ENCODE peak calls at places on chromosome 19, in four cellular contexts. One of them, this sample, is unnamed.

GRCh38 chr19:29404951-29405727 is 120.7 kb upstream of the VSTM2B start:
- DNase-seq in IMR-90: no peak
- DNase-seq in cardiac muscle cell: peak
- DNase-seq in left lung: peak
- DNase-seq in this sample: no peak

GRCh38 chr19:3457531-3458228 is 22.6 kb downstream of the SMIM24 start:
- DNase-seq in left lung: no peak
- DNase-seq in cardiac muscle cell: no peak
- DNase-seq in IMR-90: no peak
- DNase-seq in this sample: no peak

GRCh38 chr19:52935434-52935833 is 12.2 kb upstream of the ZNF888 start:
- DNase-seq in left lung: no peak
- DNase-seq in IMR-90: peak
- DNase-seq in cardiac muscle cell: no peak
- DNase-seq in this sample: no peak

GRCh38 chr19:33740811-33741396 is 55.8 kb upstream of the KCTD15 start:
- DNase-seq in IMR-90: peak
- DNase-seq in left lung: no peak
- DNase-seq in cardiac muscle cell: peak
- DNase-seq in this sample: no peak

GRCh38 chr19:57321746-57322145 is 1.5 kb downstream of the ZNF543 start:
- DNase-seq in left lung: no peak
- DNase-seq in IMR-90: no peak
- DNase-seq in cardiac muscle cell: no peak
- DNase-seq in this sample: no peak

GRCh38 chr19:53147645-53148044 is 11.2 kb downstream of the ZNF347 start:
- DNase-seq in left lung: no peak
- DNase-seq in IMR-90: no peak
- DNase-seq in cardiac muscle cell: no peak
- DNase-seq in this sample: no peak

GRCh38 chr19:53467138-53467502 is 413 bp upstream of the ZNF813 start:
- DNase-seq in left lung: peak
- DNase-seq in IMR-90: no peak
- DNase-seq in cardiac muscle cell: no peak
- DNase-seq in this sample: peak

GRCh38 chr19:21084343-21084742 is 2.3 kb downstream of the ZNF714 start:
- DNase-seq in left lung: no peak
- DNase-seq in cardiac muscle cell: no peak
- DNase-seq in IMR-90: peak
- DNase-seq in this sample: no peak

GRCh38 chr19:11659612-11660011 is 62.3 kb downstream of the ZNF627 start:
- DNase-seq in IMR-90: peak
- DNase-seq in cardiac muscle cell: no peak
- DNase-seq in left lung: no peak
- DNase-seq in this sample: no peak

GRCh38 chr19:10010247-10010691 is at the start of gene COL5A3:
- DNase-seq in IMR-90: peak
- DNase-seq in left lung: no peak
- DNase-seq in cardiac muscle cell: no peak
- DNase-seq in this sample: no peak

GRCh38 chr19:17049711-17050280 is 23.2 kb upstream of the CPAMD8 start:
- DNase-seq in cardiac muscle cell: no peak
- DNase-seq in left lung: peak
- DNase-seq in IMR-90: peak
- DNase-seq in this sample: no peak

GRCh38 chr19:33240181-33240771 is 14.6 kb upstream of the SLC7A10 start:
- DNase-seq in left lung: no peak
- DNase-seq in cardiac muscle cell: no peak
- DNase-seq in IMR-90: no peak
- DNase-seq in this sample: no peak

GRCh38 chr19:15900504-15900903 is 2.6 kb upstream of the CYP4F2 start:
- DNase-seq in IMR-90: no peak
- DNase-seq in left lung: no peak
- DNase-seq in cardiac muscle cell: no peak
- DNase-seq in this sample: no peak

GRCh38 chr19:535017-535835 is 3.7 kb downstream of the CDC34 start:
- DNase-seq in cardiac muscle cell: no peak
- DNase-seq in IMR-90: no peak
- DNase-seq in left lung: no peak
- DNase-seq in this sample: no peak

DNA sequence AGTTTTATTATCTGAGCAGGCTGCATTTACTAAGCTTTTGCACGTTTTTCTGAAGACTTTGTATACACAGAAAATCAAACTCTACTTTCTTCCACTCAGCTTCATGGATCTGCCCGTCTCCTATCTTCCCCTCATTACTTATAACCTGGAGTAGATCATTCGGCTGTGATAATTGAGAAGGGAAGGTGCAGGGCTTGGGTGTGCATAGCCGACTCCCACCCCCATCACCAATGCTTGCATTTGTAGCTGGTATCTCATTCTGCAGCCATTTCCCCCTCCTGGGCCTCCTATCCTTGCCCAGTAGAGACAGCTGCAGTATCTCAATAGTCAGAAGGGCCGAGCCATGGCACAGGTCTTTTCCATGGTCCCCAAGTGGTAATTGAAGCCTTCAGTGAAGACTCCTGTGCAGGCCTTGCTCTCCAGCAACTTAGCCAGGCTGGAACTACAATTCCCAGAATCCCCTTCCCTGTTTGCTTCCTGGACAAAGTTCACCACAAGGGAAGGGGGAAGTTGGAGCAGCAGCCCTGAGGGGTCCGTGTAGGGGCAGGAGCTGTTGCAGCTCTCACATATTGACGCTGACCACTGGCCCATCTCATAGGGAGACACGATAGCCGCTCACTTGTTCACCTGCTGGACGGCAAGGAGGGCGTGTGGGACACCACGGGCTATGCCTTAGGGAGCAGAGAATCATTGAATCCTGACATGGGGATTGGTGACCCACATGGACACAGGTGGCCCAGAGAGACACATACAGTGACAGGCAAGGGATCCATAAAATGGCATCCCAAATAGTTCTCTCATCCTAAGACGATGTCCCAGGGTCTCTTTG is 2.1 kb upstream of the SIGLEC8 start:
- DNase-seq in IMR-90: peak
- DNase-seq in cardiac muscle cell: no peak
- DNase-seq in left lung: no peak
- DNase-seq in this sample: no peak
- H3K4me3 ChIP-seq in IMR-90: peak
- H3K4me3 ChIP-seq in cardiac muscle cell: no peak
- H3K4me3 ChIP-seq in left lung: no peak
- H3K4me3 ChIP-seq in this sample: peak

DNA sequence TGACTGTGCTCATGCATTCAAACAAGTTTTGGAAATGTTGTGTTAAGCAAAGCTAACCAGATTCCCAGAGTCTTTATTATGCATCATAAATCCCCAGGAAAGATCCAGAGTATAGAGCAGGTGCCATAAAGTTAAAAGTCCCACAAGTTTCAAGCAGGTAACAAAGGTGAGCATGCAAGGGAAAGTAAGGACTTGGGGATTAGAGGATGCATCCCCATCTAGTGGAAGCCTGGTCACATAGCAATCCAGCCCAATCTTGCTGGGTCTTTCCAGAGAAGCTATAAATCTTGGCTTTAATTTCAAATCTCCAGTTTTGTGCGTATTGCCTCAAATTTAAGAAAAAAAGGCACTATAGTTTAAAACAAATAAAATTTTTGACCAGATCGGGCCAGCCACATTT is 72.7 kb downstream of the ZNF254 start:
- DNase-seq in IMR-90: peak
- DNase-seq in left lung: no peak
- DNase-seq in cardiac muscle cell: no peak
- DNase-seq in this sample: peak
- TF ChIP-seq CTCF in IMR-90: peak
- TF ChIP-seq CTCF in left lung: no peak
- TF ChIP-seq CTCF in cardiac muscle cell: peak
- TF ChIP-seq CTCF in this sample: peak

DNA sequence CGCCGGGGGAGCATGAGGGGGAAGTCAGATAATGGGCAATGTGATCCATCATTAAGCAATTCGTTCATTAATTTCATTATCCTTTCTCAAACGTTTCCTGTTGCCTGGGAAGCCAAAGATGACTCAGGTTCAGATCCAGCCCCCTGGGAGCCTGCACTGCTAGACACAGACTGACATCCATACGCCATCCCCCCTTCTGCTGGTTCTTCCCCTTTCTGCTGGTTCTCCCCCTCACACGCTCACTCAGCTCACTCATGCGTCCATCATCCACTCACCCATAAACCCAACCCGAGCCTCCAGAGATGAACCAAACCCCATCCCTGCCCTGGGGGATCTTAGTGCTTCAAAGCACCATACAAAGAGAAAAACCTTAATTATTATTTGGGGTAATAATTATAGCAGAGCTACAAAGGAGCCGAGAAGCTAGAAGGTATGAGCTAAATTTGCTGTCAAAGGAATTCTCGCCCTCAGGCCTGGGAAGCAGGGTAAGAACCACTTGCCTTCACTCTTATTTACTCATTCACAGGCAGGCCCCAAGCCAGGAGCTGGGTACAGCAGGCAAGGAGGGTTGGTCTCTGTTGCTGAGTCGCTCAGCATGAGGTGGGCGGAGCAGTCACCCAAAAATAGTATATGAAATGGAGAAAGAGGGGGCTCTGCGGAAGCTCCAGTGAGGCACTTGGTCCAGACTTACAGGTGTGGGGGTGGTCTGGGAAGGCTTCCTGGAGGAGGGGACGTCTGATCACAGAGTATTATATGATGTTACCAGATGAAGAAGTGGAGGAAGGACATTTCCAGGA is 7.0 kb upstream of the ZNF444 start:
- DNase-seq in left lung: peak
- DNase-seq in IMR-90: peak
- DNase-seq in cardiac muscle cell: no peak
- DNase-seq in this sample: no peak
- H3K27ac ChIP-seq in left lung: peak
- H3K27ac ChIP-seq in IMR-90: no peak
- H3K27ac ChIP-seq in cardiac muscle cell: peak
- H3K27ac ChIP-seq in this sample: no peak

GRCh38 chr19:45883586-45883880 is 2.4 kb downstream of the IRF2BP1 start:
- DNase-seq in IMR-90: no peak
- DNase-seq in left lung: no peak
- DNase-seq in cardiac muscle cell: no peak
- DNase-seq in this sample: no peak

GRCh38 chr19:45879971-45880370 is 6.0 kb downstream of the IRF2BP1 start:
- DNase-seq in cardiac muscle cell: no peak
- DNase-seq in IMR-90: no peak
- DNase-seq in left lung: no peak
- DNase-seq in this sample: no peak

GRCh38 chr19:45882652-45883585 is 3.0 kb downstream of the IRF2BP1 start:
- DNase-seq in IMR-90: peak
- DNase-seq in left lung: peak
- DNase-seq in cardiac muscle cell: peak
- DNase-seq in this sample: peak

GRCh38 chr19:45881909-45882528 is 3.9 kb downstream of the IRF2BP1 start:
- DNase-seq in left lung: no peak
- DNase-seq in cardiac muscle cell: no peak
- DNase-seq in IMR-90: no peak
- DNase-seq in this sample: no peak

GRCh38 chr19:45881082-45881908 is 4.6 kb downstream of the IRF2BP1 start:
- DNase-seq in left lung: no peak
- DNase-seq in IMR-90: no peak
- DNase-seq in cardiac muscle cell: no peak
- DNase-seq in this sample: no peak
- H3K4me3 ChIP-seq in left lung: no peak
- H3K4me3 ChIP-seq in IMR-90: no peak
- H3K4me3 ChIP-seq in cardiac muscle cell: no peak
- H3K4me3 ChIP-seq in this sample: no peak

GRCh38 chr19:48964205-48965032 is 690 bp upstream of the FTL start:
- DNase-seq in left lung: no peak
- DNase-seq in cardiac muscle cell: peak
- DNase-seq in IMR-90: peak
- DNase-seq in this sample: no peak
- TF ChIP-seq CTCF in left lung: no peak
- TF ChIP-seq CTCF in cardiac muscle cell: no peak
- TF ChIP-seq CTCF in IMR-90: no peak
- TF ChIP-seq CTCF in this sample: no peak

GRCh38 chr19:38838986-38839761 is 7.6 kb upstream of the ECH1 start:
- DNase-seq in IMR-90: no peak
- DNase-seq in left lung: no peak
- DNase-seq in cardiac muscle cell: no peak
- DNase-seq in this sample: no peak
- H3K27ac ChIP-seq in IMR-90: no peak
- H3K27ac ChIP-seq in left lung: no peak
- H3K27ac ChIP-seq in cardiac muscle cell: peak
- H3K27ac ChIP-seq in this sample: no peak

GRCh38 chr19:18165794-18166544 is 7.6 kb upstream of the IFI30 start:
- DNase-seq in IMR-90: no peak
- DNase-seq in cardiac muscle cell: no peak
- DNase-seq in left lung: no peak
- DNase-seq in this sample: no peak
- H3K4me3 ChIP-seq in IMR-90: no peak
- H3K4me3 ChIP-seq in cardiac muscle cell: no peak
- H3K4me3 ChIP-seq in left lung: no peak
- H3K4me3 ChIP-seq in this sample: no peak

This sample was measured in WERI-Rb-1.